ENCODE peak calls at places on chromosomes 1 and 21, in four cellular contexts. X is Jurkat, Clone E6-1; A is coronary artery; E is IMR-90. W is an unnamed sample.

GRCh38 chr1:26734501-26735058 is 38.8 kb downstream of the ARID1A start:
- DNase-seq in E (no peak), X (no peak), A (no peak), W (no peak)

GRCh38 chr1:213623103-213623581 is 364.6 kb upstream of the PROX1 start:
- DNase-seq in A (no peak), E (no peak), X (no peak), W (no peak)

GRCh38 chr1:8660455-8660854 is 157.0 kb downstream of the RERE start:
- DNase-seq in X (no peak), A (peak), E (peak), W (peak)

GRCh38 chr1:225739542-225740107 is 38.0 kb upstream of the SRP9 start:
- DNase-seq in E (no peak), X (no peak), A (no peak), W (no peak)

GRCh38 chr21:29217818-29218252 is 80.9 kb upstream of the BACH1 start:
- DNase-seq in X (no peak), A (no peak), E (peak), W (peak)

GRCh38 chr1:53073899-53074311 is 11.9 kb downstream of the PODN start:
- DNase-seq in A (peak), X (no peak), E (no peak), W (no peak)

GRCh38 chr1:170675825-170676224 is 11.9 kb downstream of the PRRX1 start:
- DNase-seq in X (no peak), E (no peak), A (no peak), W (no peak)

GRCh38 chr1:20439282-20439681 is 46.7 kb downstream of the CAMK2N1 start:
- DNase-seq in A (no peak), X (peak), E (peak), W (no peak)

GRCh38 chr1:2642560-2643413 is 10.0 kb upstream of the MMEL1 start:
- DNase-seq in E (peak), X (peak), A (peak), W (peak)

DNA sequence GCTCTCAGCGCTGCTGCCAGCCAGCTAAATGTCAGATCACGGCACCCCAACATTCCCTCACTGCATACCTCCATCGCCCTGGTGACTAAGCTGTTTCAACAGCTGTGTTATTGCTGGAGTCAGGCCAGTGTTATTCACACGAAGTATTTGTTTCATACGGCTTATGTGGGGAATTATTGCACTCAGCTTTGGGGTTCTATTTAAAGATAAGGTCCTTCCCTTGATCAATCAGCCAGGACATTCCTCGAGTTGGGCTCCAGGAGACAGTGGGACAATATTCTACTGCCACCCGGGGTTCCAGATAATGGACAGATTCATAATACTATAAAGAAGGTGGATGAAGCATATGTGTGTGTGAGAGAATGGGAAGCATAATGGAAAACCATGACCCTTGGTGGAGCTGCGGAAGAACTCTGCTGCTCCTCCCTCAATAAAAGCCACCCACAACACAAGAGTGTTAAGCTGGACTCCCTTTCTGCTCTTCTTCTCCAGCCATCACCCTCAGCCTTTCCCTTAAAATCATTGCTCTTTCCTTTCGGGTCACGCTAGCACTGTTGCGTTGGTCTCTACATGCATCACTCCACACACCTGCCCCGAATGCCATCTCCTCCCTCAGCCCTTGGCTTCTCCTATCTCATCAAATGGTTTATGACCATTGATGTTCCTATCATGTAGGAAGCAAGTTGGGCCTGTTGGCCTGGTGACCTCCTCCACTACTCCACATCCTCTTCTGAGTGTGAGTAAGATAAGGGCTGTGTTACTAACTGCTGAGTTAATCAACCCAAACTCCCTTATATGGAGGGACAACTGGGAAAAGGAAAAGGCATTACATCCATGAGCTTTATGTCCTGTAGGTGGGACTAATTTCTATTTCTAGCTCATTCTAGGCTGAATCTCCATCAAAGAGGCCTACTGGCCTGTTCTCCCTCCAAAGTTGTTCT is 57.9 kb downstream of the WLS start:
- DNase-seq in X (no peak), E (peak), A (peak), W (peak)
- H3K4me3 ChIP-seq in X (no peak), E (no peak), A (peak), W (no peak)

GRCh38 chr1:25562928-25563283 is 19.5 kb downstream of the LDLRAP1 start:
- DNase-seq in X (no peak), E (no peak), A (no peak), W (no peak)

GRCh38 chr1:25561426-25562100 is 18.2 kb downstream of the LDLRAP1 start:
- DNase-seq in A (no peak), E (no peak), X (no peak), W (no peak)

GRCh38 chr1:25563330-25564215 is 20.2 kb downstream of the LDLRAP1 start:
- DNase-seq in X (no peak), A (no peak), E (no peak), W (no peak)

GRCh38 chr1:25560788-25561187 is 17.4 kb downstream of the LDLRAP1 start:
- DNase-seq in E (no peak), X (no peak), A (no peak), W (no peak)

GRCh38 chr1:25562101-25562927 is 18.9 kb downstream of the LDLRAP1 start:
- DNase-seq in E (no peak), A (no peak), X (peak), W (no peak)
- H3K4me3 ChIP-seq in E (no peak), A (no peak), X (no peak), W (no peak)

GRCh38 chr1:241157435-241157834 is 199.6 kb downstream of the RGS7 start:
- DNase-seq in X (no peak), A (no peak), E (no peak), W (no peak)

GRCh38 chr1:241167121-241167619 is 189.8 kb downstream of the RGS7 start:
- DNase-seq in A (no peak), X (no peak), E (no peak), W (no peak)

GRCh38 chr1:241161188-241161689 is 195.8 kb downstream of the RGS7 start:
- DNase-seq in A (no peak), X (no peak), E (no peak), W (no peak)

DNA sequence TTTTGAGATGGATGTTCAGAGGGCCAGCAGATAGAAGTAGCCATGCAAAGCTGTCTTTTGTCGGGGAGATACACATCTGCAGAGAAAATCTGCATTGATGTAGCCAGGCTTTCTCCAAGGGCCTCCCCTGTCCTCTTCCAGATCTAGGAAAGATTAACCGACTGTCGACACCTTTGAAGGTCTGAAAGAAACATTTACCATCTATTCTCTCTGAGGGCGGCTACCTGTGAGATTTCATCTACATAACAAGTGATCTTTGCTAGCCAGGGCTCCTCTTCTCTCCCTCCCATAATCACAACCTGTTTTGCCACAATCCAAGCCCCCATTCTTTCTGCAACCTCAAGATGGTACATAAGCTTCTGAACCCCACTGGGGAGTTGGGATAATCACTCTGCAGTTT is 193.6 kb downstream of the RGS7 start:
- DNase-seq in E (no peak), A (no peak), X (no peak), W (no peak)
- H3K4me3 ChIP-seq in E (no peak), A (no peak), X (no peak), W (no peak)

DNA sequence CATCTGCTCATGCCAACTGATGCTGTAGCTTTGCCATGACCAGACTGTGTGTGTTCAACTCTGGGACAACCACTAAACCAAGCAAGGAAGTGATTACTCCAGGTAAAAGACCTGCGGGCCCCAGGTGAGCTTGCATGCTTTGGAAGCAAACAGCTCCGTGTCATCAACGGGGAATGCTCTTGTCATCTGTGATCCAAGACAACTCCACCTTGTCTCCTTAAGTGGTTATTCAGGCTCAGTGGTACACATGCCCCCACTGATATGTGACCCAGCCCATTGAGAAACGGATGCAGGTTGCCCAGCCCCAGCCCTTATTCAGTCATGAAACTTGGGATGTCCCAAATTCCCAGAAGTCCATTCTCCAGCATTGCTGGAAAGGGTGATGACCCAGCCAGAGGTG is 89.0 kb downstream of the TIAM1 start:
- DNase-seq in E (no peak), X (no peak), A (no peak), W (no peak)
- H3K4me3 ChIP-seq in E (no peak), X (no peak), A (no peak), W (no peak)

DNA sequence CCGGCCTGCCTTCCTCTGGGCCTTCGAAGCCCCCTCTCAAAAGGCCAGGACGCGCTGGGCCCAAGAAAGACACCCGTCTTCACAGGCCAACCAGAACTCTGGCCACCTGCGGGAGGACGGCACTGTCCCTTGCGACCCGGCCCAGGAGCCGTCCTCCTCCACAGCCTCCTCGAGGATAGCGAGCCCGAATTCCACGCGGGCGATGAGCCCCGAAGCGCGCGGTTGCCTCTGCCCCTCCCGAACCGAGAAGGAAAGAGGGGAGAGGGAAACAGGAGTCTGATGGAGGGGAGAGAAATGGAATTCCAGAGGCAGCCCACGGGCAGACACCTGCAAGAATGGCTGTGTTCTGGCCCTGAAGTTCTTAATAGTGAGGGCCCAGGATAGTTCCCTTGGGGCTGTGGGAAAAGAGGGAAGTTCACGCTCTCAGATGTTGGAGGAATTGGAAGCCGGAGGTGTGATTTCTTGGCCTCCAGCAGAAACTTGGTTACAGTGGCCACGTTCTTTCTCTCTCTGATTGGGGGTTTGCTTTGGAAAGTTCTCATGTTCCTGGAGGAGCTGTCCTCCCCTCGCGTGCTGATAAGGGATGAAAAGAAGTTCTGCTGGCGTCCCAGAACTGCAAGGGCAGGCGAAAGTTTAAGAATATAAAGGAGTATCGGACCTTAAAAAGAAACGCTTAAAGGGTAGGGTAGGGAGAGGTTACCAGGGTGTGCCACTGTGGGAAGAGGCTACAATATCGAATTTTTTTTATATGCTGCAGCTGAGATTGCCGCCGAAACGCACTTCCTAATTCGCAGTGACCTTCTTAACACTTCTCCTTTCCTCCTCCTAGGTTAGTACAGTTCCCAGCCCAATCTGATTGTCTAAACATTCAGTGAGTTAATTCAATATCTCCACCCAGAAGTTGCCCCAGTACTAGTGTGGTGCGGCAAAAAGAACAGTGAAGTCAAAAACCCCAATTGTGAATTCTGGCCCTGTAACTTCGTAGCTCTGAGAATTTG is 5.8 kb upstream of the SLC44A5 start:
- DNase-seq in E (peak), A (no peak), X (no peak), W (peak)
- H3K4me3 ChIP-seq in E (no peak), A (peak), X (no peak), W (peak)

W was measured in skeletal muscle cell.